ENCODE peak calls at places on chromosomes 11 and 22, in eight cellular contexts. H, B, Q, P, F, R, C and N are unnamed samples.
A peak's percentile ranks its signal among the peaks of the same experiment; 100 is the strongest.

GRCh38 chr22:26957176-26957575 is 299.8 kb downstream of the MIAT start:
- DNase-seq in Q (no peak), B (no peak), C (no peak), F (no peak), P (no peak), R (no peak), H (no peak), N (no peak)

GRCh38 chr22:27510024-27510423 is 291.5 kb downstream of the MN1 start:
- DNase-seq in C (no peak), P (no peak), R (no peak), F (no peak), H (no peak), Q (no peak), B (no peak), N (no peak)

GRCh38 chr22:30421695-30422480 is 3.7 kb upstream of the MTFP1 start:
- DNase-seq in C (no peak), R (no peak), P (no peak), H (no peak), B (no peak), F (no peak), Q (no peak), N (no peak)

GRCh38 chr11:116413861-116414260 is 358.9 kb downstream of the BUD13 start:
- DNase-seq in R (no peak), Q (no peak), H (no peak), B (no peak), F (no peak), P (no peak), C (peak; percentile 86), N (peak; percentile 47)

GRCh38 chr11:93393386-93393785 is 62.8 kb downstream of the DEUP1 start:
- DNase-seq in H (no peak), F (no peak), P (no peak), R (no peak), B (no peak), Q (no peak), C (no peak), N (no peak)

GRCh38 chr22:48959496-48959895 is 868.2 kb downstream of the BRD1 start:
- DNase-seq in F (no peak), Q (no peak), R (no peak), P (no peak), B (no peak), C (no peak), H (no peak), N (peak; percentile 38)

GRCh38 chr11:64347171-64347867 is 7.3 kb downstream of the CCDC88B start:
- DNase-seq in P (no peak), C (no peak), Q (no peak), H (no peak), R (no peak), F (no peak), B (no peak), N (no peak)

GRCh38 chr22:48275412-48275811 is 1513.0 kb downstream of the TBC1D22A start:
- DNase-seq in B (no peak), H (no peak), F (no peak), R (no peak), C (no peak), P (no peak), Q (no peak), N (no peak)

GRCh38 chr11:65861165-65861505 is 902 bp downstream of the MUS81 start:
- DNase-seq in H (no peak), C (no peak), B (no peak), F (no peak), P (peak; percentile 41), Q (peak; percentile 84), R (no peak), N (no peak)

GRCh38 chr11:92423635-92424034 is 199.0 kb downstream of the FAT3 start:
- DNase-seq in C (no peak), H (no peak), Q (no peak), B (no peak), R (no peak), F (no peak), P (no peak), N (no peak)

GRCh38 chr22:50341977-50342650 is 1.0 kb upstream of the PPP6R2 start:
- DNase-seq in R (peak; percentile 83), P (peak; percentile 87), B (peak; percentile 83), C (peak; percentile 92), Q (peak; percentile 93), F (peak; percentile 90), H (peak; percentile 92), N (peak; percentile 92)

GRCh38 chr22:20771918-20772625 is 1.8 kb upstream of the SERPIND1 start:
- DNase-seq in H (no peak), Q (no peak), B (no peak), C (no peak), F (no peak), R (no peak), P (no peak), N (no peak)

GRCh38 chr22:30747493-30747892 is 52.8 kb downstream of the OSBP2 start:
- DNase-seq in P (no peak), R (no peak), F (no peak), Q (no peak), H (no peak), C (no peak), B (no peak), N (no peak)

GRCh38 chr11:13284776-13285588 is 7.4 kb downstream of the BMAL1 start:
- DNase-seq in B (no peak), F (no peak), C (no peak), Q (no peak), R (no peak), P (no peak), H (peak; percentile 53), N (no peak)

GRCh38 chr11:1750840-1751520 is 585 bp upstream of the IFITM10 start:
- DNase-seq in H (no peak), R (no peak), C (no peak), F (no peak), Q (peak; percentile 74), B (no peak), P (peak; percentile 45), N (no peak)

GRCh38 chr11:125627236-125627910 is 2.4 kb downstream of the CHEK1 start:
- DNase-seq in Q (no peak), C (no peak), P (no peak), R (no peak), F (peak; percentile 13), H (no peak), B (no peak), N (no peak)

GRCh38 chr22:50182176-50183081 is 3.3 kb upstream of the TRABD start:
- DNase-seq in P (no peak), F (no peak), R (no peak), H (no peak), B (no peak), Q (peak; percentile 94), C (no peak), N (no peak)

GRCh38 chr11:112320668-112321067 is 60.0 kb upstream of the PLET1 start:
- DNase-seq in Q (no peak), B (peak; percentile 61), P (peak; percentile 44), C (no peak), R (peak; percentile 44), H (no peak), F (peak; percentile 87), N (no peak)

GRCh38 chr11:18046116-18046777 is at the start of gene TPH1:
- DNase-seq in C (peak; percentile 47), H (no peak), R (peak; percentile 8), Q (peak; percentile 78), B (peak; percentile 62), P (peak; percentile 14), F (peak; percentile 33), N (no peak)

GRCh38 chr11:72040497-72041363 is 39.6 kb downstream of the NUMA1 start:
- DNase-seq in F (peak; percentile 92), B (peak; percentile 84), Q (peak; percentile 97), C (peak; percentile 87), P (peak; percentile 94), H (peak; percentile 66), R (peak; percentile 88), N (peak; percentile 95)

GRCh38 chr22:21921729-21922128 is 30.9 kb downstream of the PPM1F start:
- DNase-seq in C (no peak), H (no peak), P (peak; percentile 82), B (peak; percentile 31), Q (peak; percentile 93), F (no peak), R (no peak), N (no peak)

GRCh38 chr11:3732671-3733070 is 61.5 kb upstream of the CHRNA10 start:
- DNase-seq in H (no peak), C (no peak), R (no peak), P (no peak), B (no peak), F (no peak), Q (no peak), N (no peak)

GRCh38 chr22:23888615-23889401 is 5.4 kb upstream of the MIF start:
- DNase-seq in P (no peak), Q (peak; percentile 56), B (peak; percentile 64), R (peak; percentile 10), H (no peak), F (peak; percentile 35), C (peak; percentile 50), N (no peak)

GRCh38 chr11:8285796-8286195 is 22.1 kb upstream of the LMO1 start:
- DNase-seq in Q (no peak), P (no peak), H (no peak), B (no peak), R (no peak), C (no peak), F (no peak), N (no peak)

GRCh38 chr22:35312198-35313059 is 12.7 kb downstream of the TOM1 start:
- DNase-seq in Q (peak; percentile 38), P (no peak), H (no peak), B (peak; percentile 22), F (peak; percentile 78), R (peak; percentile 75), C (no peak), N (no peak)

GRCh38 chr11:2168286-2169000 is 3.2 kb downstream of the TH start:
- DNase-seq in P (peak; percentile 31), C (no peak), Q (no peak), H (no peak), R (no peak), B (no peak), F (no peak), N (no peak)

GRCh38 chr11:72787262-72788104 is 6.4 kb downstream of the STARD10 start:
- DNase-seq in B (no peak), R (no peak), F (no peak), P (no peak), C (peak; percentile 96), H (peak; percentile 40), Q (peak; percentile 84), N (no peak)

GRCh38 chr11:40274017-40274416 is 1185.4 kb downstream of the LRRC4C start:
- DNase-seq in Q (no peak), F (peak; percentile 40), H (no peak), B (peak; percentile 19), P (peak; percentile 57), C (no peak), R (peak; percentile 74), N (no peak)

GRCh38 chr11:11731311-11732083 is 109.7 kb upstream of the GALNT18 start:
- DNase-seq in F (peak; percentile 57), C (no peak), Q (no peak), H (no peak), B (peak; percentile 52), P (no peak), R (peak; percentile 64), N (no peak)

GRCh38 chr11:6061475-6061874 is 30.9 kb upstream of the OR56A1 start:
- DNase-seq in H (no peak), C (peak; percentile 87), F (no peak), B (no peak), Q (no peak), R (no peak), P (no peak), N (no peak)

GRCh38 chr11:112558691-112559090 is 298.0 kb upstream of the PLET1 start:
- DNase-seq in Q (no peak), H (no peak), P (no peak), B (no peak), C (no peak), R (peak; percentile 16), F (peak; percentile 53), N (no peak)

GRCh38 chr22:49549256-49549655 is 278.4 kb downstream of the BRD1 start:
- DNase-seq in F (no peak), R (no peak), Q (peak; percentile 30), P (peak; percentile 5), C (no peak), H (no peak), B (no peak), N (peak; percentile 56)